ENCODE peak calls at places on chromosomes 3 and 15, in five cellular contexts. S is IMR-90, Z is HCT116, Y is GM12878, W is K562. C is an unnamed sample.

GRCh38 chr3:183210862-183211341 is 42.2 kb upstream of the B3GNT5 start:
- DNase-seq in S (no peak), Z (no peak), Y (no peak), W (no peak), C (no peak)

GRCh38 chr15:66943456-66944095 is 121.8 kb upstream of the SMAD3 start:
- DNase-seq in S (no peak), Z (no peak), Y (no peak), W (no peak), C (no peak)

GRCh38 chr15:72229947-72230196 is 1.1 kb downstream of the PKM start:
- DNase-seq in S (no peak), Z (no peak), Y (no peak), W (no peak), C (no peak)

GRCh38 chr3:152313430-152313829 is 44.7 kb downstream of the MBNL1 start:
- DNase-seq in S (no peak), Z (no peak), Y (no peak), W (no peak), C (no peak)

GRCh38 chr15:101158166-101159095 is 93.4 kb downstream of the CHSY1 start:
- DNase-seq in S (no peak), Z (no peak), Y (no peak), W (no peak), C (no peak)

GRCh38 chr3:37892917-37893595 is 31.4 kb downstream of the CTDSPL start:
- DNase-seq in S (peak; percentile 18), Z (no peak), Y (no peak), W (no peak), C (no peak)

GRCh38 chr3:194928183-194928736 is 242.6 kb downstream of the FAM43A start:
- DNase-seq in S (peak; percentile 61), Z (no peak), Y (no peak), W (no peak), C (no peak)

GRCh38 chr3:1752205-1752604 is 346.5 kb upstream of the CNTN4 start:
- DNase-seq in S (no peak), Z (no peak), Y (no peak), W (no peak), C (no peak)

GRCh38 chr3:31614162-31614921 is 81.6 kb downstream of the STT3B start:
- DNase-seq in S (no peak), Z (no peak), Y (no peak), W (no peak), C (no peak)

GRCh38 chr15:60536314-60536713 is 57.4 kb upstream of the ICE2 start:
- DNase-seq in S (no peak), Z (no peak), Y (no peak), W (no peak), C (no peak)

GRCh38 chr3:64684715-64685261 is 3.0 kb downstream of the ADAMTS9 start:
- DNase-seq in S (peak; percentile 46), Z (no peak), Y (no peak), W (no peak), C (no peak)

GRCh38 chr3:111768571-111769100 is 90.4 kb upstream of the PHLDB2 start:
- DNase-seq in S (peak; percentile 91), Z (peak; percentile 79), Y (no peak), W (no peak), C (peak; percentile 81)

GRCh38 chr3:108755686-108756085 is 1.5 kb downstream of the RETNLB start:
- DNase-seq in S (no peak), Z (no peak), Y (no peak), W (no peak), C (no peak)

GRCh38 chr15:63051701-63052066 is 9.1 kb downstream of the TPM1 start:
- DNase-seq in S (no peak), Z (no peak), Y (no peak), W (no peak), C (no peak)

GRCh38 chr3:32493437-32494414 is 8.9 kb downstream of the CMTM6 start:
- DNase-seq in S (peak; percentile 40), Z (no peak), Y (no peak), W (no peak), C (no peak)

GRCh38 chr3:24829632-24830229 is 335.1 kb upstream of the THRB start:
- DNase-seq in S (no peak), Z (no peak), Y (no peak), W (no peak), C (peak; percentile 8)

GRCh38 chr3:156843071-156843808 is 17.1 kb downstream of the LEKR1 start:
- DNase-seq in S (peak; percentile 12), Z (no peak), Y (no peak), W (no peak), C (no peak)

GRCh38 chr3:82676356-82677026 is 915.0 kb upstream of the GBE1 start:
- DNase-seq in S (no peak), Z (no peak), Y (no peak), W (no peak), C (no peak)

GRCh38 chr15:71239592-71240364 is 124.5 kb downstream of the THSD4 start:
- DNase-seq in S (peak; percentile 40), Z (no peak), Y (no peak), W (no peak), C (no peak)

GRCh38 chr3:65749066-65749465 is 289.7 kb downstream of the MAGI1 start:
- DNase-seq in S (peak; percentile 17), Z (no peak), Y (no peak), W (no peak), C (no peak)

GRCh38 chr3:165667676-165668075 is 169.5 kb downstream of the BCHE start:
- DNase-seq in S (no peak), Z (no peak), Y (no peak), W (no peak), C (no peak)

GRCh38 chr3:15616053-15616452 is 14.5 kb downstream of the BTD start:
- DNase-seq in S (peak; percentile 74), Z (no peak), Y (no peak), W (no peak), C (no peak)

GRCh38 chr3:108432431-108432830 is 78.0 kb downstream of the MYH15 start:
- DNase-seq in S (no peak), Z (no peak), Y (no peak), W (no peak), C (no peak)

GRCh38 chr15:31461911-31462480 is 135.4 kb downstream of the KLF13 start:
- DNase-seq in S (no peak), Z (no peak), Y (no peak), W (no peak), C (no peak)

GRCh38 chr15:99704444-99704838 is 28.8 kb downstream of the LYSMD4 start:
- DNase-seq in S (peak; percentile 90), Z (peak; percentile 78), Y (peak; percentile 79), W (peak; percentile 59), C (peak; percentile 78)

GRCh38 chr15:28086175-28086703 is 12.9 kb downstream of the OCA2 start:
- DNase-seq in S (peak; percentile 46), Z (peak; percentile 26), Y (peak; percentile 25), W (peak; percentile 60), C (peak; percentile 79)

GRCh38 chr15:25863968-25864580 is 947 bp upstream of the ATP10A start:
- DNase-seq in S (no peak), Z (no peak), Y (no peak), W (no peak), C (no peak)

GRCh38 chr15:25860885-25861866 is 2.0 kb downstream of the ATP10A start:
- DNase-seq in S (no peak), Z (no peak), Y (no peak), W (no peak), C (no peak)

GRCh38 chr15:25863067-25863967 is at the start of gene ATP10A:
- DNase-seq in S (peak; percentile 71), Z (no peak), Y (no peak), W (no peak), C (peak; percentile 29)

GRCh38 chr15:25862087-25862468 is 1.0 kb downstream of the ATP10A start:
- DNase-seq in S (peak; percentile 33), Z (no peak), Y (no peak), W (no peak), C (no peak)

DNA sequence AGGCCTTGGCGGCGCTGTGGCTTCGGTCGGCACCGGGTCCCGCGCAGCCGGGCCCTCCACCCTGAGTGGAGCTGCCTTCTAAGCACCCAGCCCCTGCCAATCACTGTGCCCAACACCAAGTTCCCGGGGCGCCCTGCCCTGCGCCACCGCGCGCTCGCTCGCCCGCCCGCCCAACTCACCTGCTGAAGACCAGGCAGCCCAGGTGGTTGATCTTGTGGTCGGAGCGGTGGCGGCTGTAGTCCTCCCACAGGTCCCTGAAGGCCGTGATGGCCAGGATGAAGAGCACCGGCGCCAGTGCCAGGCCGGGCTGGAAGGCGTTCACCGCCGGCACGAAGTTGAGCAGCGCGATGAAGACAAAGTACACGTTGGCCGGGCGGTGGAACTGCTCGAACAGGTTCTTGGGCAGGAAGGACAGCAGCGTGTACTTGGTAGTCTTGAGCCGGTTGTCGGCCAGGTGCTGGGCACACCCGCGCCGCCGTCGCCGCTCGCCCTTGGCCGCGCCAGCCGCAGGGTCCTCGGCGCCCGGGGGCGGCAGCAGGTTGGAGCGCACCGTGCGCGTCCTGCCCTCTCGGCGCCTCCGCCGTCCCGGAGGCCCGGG is 559 bp downstream of the ATP10A start:
- DNase-seq in S (no peak), Z (no peak), Y (no peak), W (no peak), C (peak; percentile 53)
- TF ChIP-seq RAD21 in S (no peak), Z (no peak), Y (no peak), W (no peak), C (no peak)

DNA sequence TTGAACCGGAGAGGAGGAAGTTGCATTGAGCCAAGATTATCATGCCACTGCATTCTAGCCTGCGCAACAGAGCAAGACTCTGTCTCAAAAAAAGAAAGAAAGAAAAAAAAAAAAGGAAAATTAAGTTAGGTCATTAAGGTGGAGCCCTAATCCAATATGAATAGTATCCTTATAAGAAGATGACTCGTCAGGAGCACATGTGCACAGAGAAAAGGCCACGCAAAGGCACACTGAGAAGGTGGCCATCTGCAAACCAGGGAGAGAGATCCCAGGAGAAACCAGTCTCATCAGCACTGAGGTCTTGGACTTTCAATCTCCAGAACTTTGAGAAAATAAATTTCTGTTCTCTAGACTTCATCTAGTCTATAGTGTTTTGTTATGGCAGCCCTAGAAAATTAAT is 3.8 kb downstream of the SQOR start:
- DNase-seq in S (no peak), Z (no peak), Y (no peak), W (no peak), C (no peak)
- H3K4me1 ChIP-seq in S (peaks cover 23% of the 10 kb centered on the region), Z (peaks cover 6% of the 10 kb centered on the region), Y (peaks cover 17% of the 10 kb centered on the region), W (peaks cover 4% of the 10 kb centered on the region), C (peaks cover 72% of the 10 kb centered on the region)

GRCh38 chr3:169199283-169199682 is 464.2 kb downstream of the MECOM start:
- DNase-seq in S (no peak), Z (no peak), Y (no peak), W (no peak), C (no peak)

GRCh38 chr3:169196789-169197188 is 466.7 kb downstream of the MECOM start:
- DNase-seq in S (no peak), Z (no peak), Y (no peak), W (no peak), C (no peak)

GRCh38 chr3:169192643-169193042 is 470.9 kb downstream of the MECOM start:
- DNase-seq in S (no peak), Z (no peak), Y (no peak), W (no peak), C (no peak)

GRCh38 chr3:169195672-169196071 is 467.8 kb downstream of the MECOM start:
- DNase-seq in S (no peak), Z (no peak), Y (no peak), W (no peak), C (no peak)
- TF ChIP-seq RAD21 in S (no peak), Z (no peak), Y (no peak), W (no peak), C (no peak)

DNA sequence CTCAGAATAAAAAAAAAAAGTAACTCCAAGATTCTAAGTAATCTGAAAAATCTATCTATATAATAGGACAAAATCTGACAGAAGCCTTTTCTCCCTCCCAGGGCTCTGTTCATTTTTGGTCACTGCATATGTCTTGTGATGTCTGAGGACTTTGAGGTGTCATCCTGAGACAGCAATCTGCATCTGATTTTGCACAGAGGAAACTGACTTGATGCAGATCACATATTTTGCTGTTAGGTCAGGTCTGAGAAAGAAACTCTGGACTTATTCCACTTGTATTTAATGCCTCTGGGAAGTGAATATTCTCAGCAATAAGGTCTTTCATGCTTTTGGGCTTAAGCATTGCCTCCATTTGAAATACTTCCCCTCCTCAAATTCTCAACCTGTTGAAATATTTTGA is 295.2 kb upstream of the THBS1 start:
- DNase-seq in S (peak; percentile 27), Z (no peak), Y (no peak), W (no peak), C (no peak)
- H3K4me1 ChIP-seq in S (peaks cover 31% of the 10 kb centered on the region), Z (no peaks in the 10 kb centered on the region), Y (no peaks in the 10 kb centered on the region), W (no peaks in the 10 kb centered on the region), C (peaks cover 11% of the 10 kb centered on the region)

C was measured in A549.